ENCODE peak calls at places on chromosomes 3 and 15, in six cellular contexts. S, I, Z, B, Y and U are unnamed samples.

GRCh38 chr3:59759298-59760169 is 709.7 kb upstream of the CFAP20DC start:
- DNase-seq in S (no peak), I (no peak), Z (no peak), B (no peak), Y (no peak), U (no peak)

GRCh38 chr3:197456271-197457091 is 99.3 kb downstream of the BDH1 start:
- DNase-seq in S (peak; percentile 58), I (peak; percentile 57), Z (peak; percentile 17), B (no peak), Y (peak; percentile 92), U (no peak)

GRCh38 chr3:197168606-197169005 is 129.8 kb downstream of the DLG1 start:
- DNase-seq in S (no peak), I (no peak), Z (no peak), B (no peak), Y (no peak), U (peak; percentile 42)

GRCh38 chr3:182711853-182712252 is 81.5 kb upstream of the ATP11B start:
- DNase-seq in S (no peak), I (no peak), Z (no peak), B (no peak), Y (no peak), U (no peak)

GRCh38 chr3:123138819-123139517 is 62.8 kb upstream of the SEC22A start:
- DNase-seq in S (no peak), I (no peak), Z (no peak), B (no peak), Y (no peak), U (no peak)

GRCh38 chr3:187382609-187383151 is 14.5 kb downstream of the RTP4 start:
- DNase-seq in S (no peak), I (no peak), Z (no peak), B (no peak), Y (no peak), U (no peak)

GRCh38 chr3:61141697-61142096 is 109.6 kb downstream of the FHIT start:
- DNase-seq in S (no peak), I (no peak), Z (no peak), B (peak; percentile 42), Y (no peak), U (no peak)

GRCh38 chr3:16253601-16254000 is 11.1 kb downstream of the DPH3 start:
- DNase-seq in S (no peak), I (no peak), Z (no peak), B (no peak), Y (no peak), U (no peak)

GRCh38 chr3:143502101-143502500 is 346.2 kb downstream of the SLC9A9 start:
- DNase-seq in S (no peak), I (no peak), Z (no peak), B (no peak), Y (no peak), U (no peak)

GRCh38 chr3:24595801-24596200 is 101.2 kb upstream of the THRB start:
- DNase-seq in S (no peak), I (no peak), Z (no peak), B (no peak), Y (peak; percentile 75), U (no peak)

GRCh38 chr3:79354179-79354688 is 413.6 kb downstream of the ROBO1 start:
- DNase-seq in S (no peak), I (no peak), Z (no peak), B (no peak), Y (no peak), U (no peak)

GRCh38 chr15:37061996-37062395 is 38.4 kb downstream of the MEIS2 start:
- DNase-seq in S (no peak), I (no peak), Z (no peak), B (no peak), Y (no peak), U (no peak)

GRCh38 chr3:123338620-123339061 is 110.2 kb downstream of the ADCY5 start:
- DNase-seq in S (no peak), I (no peak), Z (no peak), B (no peak), Y (no peak), U (no peak)

GRCh38 chr3:124261301-124261700 is 269.4 kb upstream of the ROPN1 start:
- DNase-seq in S (no peak), I (no peak), Z (no peak), B (no peak), Y (no peak), U (no peak)

GRCh38 chr3:29409409-29409808 is 128.5 kb downstream of the RBMS3 start:
- DNase-seq in S (no peak), I (no peak), Z (no peak), B (no peak), Y (no peak), U (no peak)

GRCh38 chr3:95731753-95732152 is 1082.6 kb upstream of the EPHA6 start:
- DNase-seq in S (no peak), I (no peak), Z (no peak), B (no peak), Y (no peak), U (no peak)

GRCh38 chr15:74384566-74385441 is 17.4 kb upstream of the CYP11A1 start:
- DNase-seq in S (peak; percentile 88), I (no peak), Z (no peak), B (no peak), Y (no peak), U (peak; percentile 43)

GRCh38 chr3:5317572-5317971 is 130.1 kb downstream of the EDEM1 start:
- DNase-seq in S (no peak), I (no peak), Z (no peak), B (no peak), Y (no peak), U (no peak)

GRCh38 chr3:172856766-172857742 is 106.5 kb downstream of the ECT2 start:
- DNase-seq in S (no peak), I (no peak), Z (no peak), B (no peak), Y (peak; percentile 72), U (no peak)

GRCh38 chr3:106130384-106131084 is 261.7 kb upstream of the CBLB start:
- DNase-seq in S (no peak), I (no peak), Z (no peak), B (no peak), Y (no peak), U (no peak)

GRCh38 chr3:10277115-10277625 is 15.6 kb downstream of the GHRL start:
- DNase-seq in S (no peak), I (no peak), Z (no peak), B (no peak), Y (no peak), U (no peak)

GRCh38 chr3:51702156-51702555 is 4.7 kb upstream of the GRM2 start:
- DNase-seq in S (no peak), I (no peak), Z (no peak), B (no peak), Y (no peak), U (no peak)